ENCODE peak calls at places on chromosomes 4 and X, in six cellular contexts. W is NCI-H774; N is epithelial cell of esophagus; Z is activated CD8-positive, alpha-beta memory T cell treated with anti-CD3 and anti-CD28 coated beads, Interleukin-2, amount 50 U/mL, for 4 hours; J is astrocyte of the spinal cord; B is left colon. L is an unnamed sample.

GRCh38 chrX:45767021-45767491 is 566.4 kb upstream of the DIPK2B start:
- DNase-seq in N (peak; percentile 50), Z (no peak), B (no peak), J (peak; percentile 52), W (no peak), L (peak; percentile 50)

GRCh38 chr4:129164243-129164642 is 68.3 kb downstream of the C4orf33 start:
- DNase-seq in J (no peak), Z (no peak), W (no peak), B (no peak), N (no peak), L (no peak)

GRCh38 chr4:7208509-7209451 is 16.4 kb downstream of the SORCS2 start:
- DNase-seq in N (no peak), Z (no peak), B (no peak), W (no peak), J (no peak), L (no peak)

GRCh38 chr4:161291222-161291621 is 872.6 kb downstream of the FSTL5 start:
- DNase-seq in J (no peak), B (no peak), W (no peak), N (no peak), Z (no peak), L (no peak)

GRCh38 chrX:120791013-120791643 is 84.5 kb downstream of the CT47B1 start:
- DNase-seq in W (no peak), J (peak; percentile 80), B (peak; percentile 7), N (peak; percentile 47), Z (no peak), L (peak; percentile 84)

GRCh38 chrX:20221902-20222301 is 44.8 kb downstream of the RPS6KA3 start:
- DNase-seq in W (no peak), Z (no peak), B (no peak), N (no peak), J (no peak), L (peak; percentile 24)

GRCh38 chr4:126851391-126851790 is 781.4 kb upstream of the INTU start:
- DNase-seq in N (no peak), B (no peak), W (no peak), J (peak; percentile 61), Z (no peak), L (peak; percentile 82)

GRCh38 chr4:7630559-7631287 is 196.0 kb upstream of the PSAPL1 start:
- DNase-seq in J (peak; percentile 91), Z (no peak), B (no peak), N (peak; percentile 33), W (no peak), L (peak; percentile 78)

GRCh38 chr4:39976945-39977488 is 694 bp downstream of the PDS5A start:
- DNase-seq in N (peak; percentile 15), J (peak; percentile 15), W (no peak), Z (peak; percentile 56), B (peak; percentile 57), L (peak; percentile 30)

GRCh38 chrX:6226053-6226645 is 2.5 kb downstream of the NLGN4X start:
- DNase-seq in B (no peak), W (no peak), J (peak; percentile 8), Z (no peak), N (peak; percentile 4), L (peak; percentile 6)

GRCh38 chrX:123175366-123176122 is 8.5 kb upstream of the GRIA3 start:
- DNase-seq in B (no peak), Z (no peak), W (no peak), N (no peak), J (no peak), L (no peak)

GRCh38 chr4:86895692-86896488 is 3.7 kb upstream of the C4orf36 start:
- DNase-seq in W (peak; percentile 13), Z (no peak), B (no peak), N (peak; percentile 80), J (peak; percentile 78), L (peak; percentile 81)

GRCh38 chr4:77196866-77197265 is 39.9 kb downstream of the CCNG2 start:
- DNase-seq in W (no peak), N (no peak), Z (no peak), B (no peak), J (no peak), L (no peak)

GRCh38 chr4:165864228-165864627 is 8.8 kb upstream of the TLL1 start:
- DNase-seq in N (no peak), J (no peak), W (no peak), B (no peak), Z (no peak), L (no peak)

GRCh38 chr4:85681194-85681803 is 206.3 kb downstream of the ARHGAP24 start:
- DNase-seq in Z (no peak), J (peak; percentile 98), N (peak; percentile 8), W (no peak), B (no peak), L (peak; percentile 99)

GRCh38 chr4:159541143-159541542 is 438.3 kb downstream of the RAPGEF2 start:
- DNase-seq in J (no peak), N (no peak), W (no peak), Z (no peak), B (no peak), L (no peak)